ENCODE peak calls at places on chromosomes 7 and 10, in six cellular contexts. One of them, this sample, is unnamed.

GRCh38 chr10:72834183-72834825 is 59.2 kb upstream of the OIT3 start:
- DNase-seq in IMR-90: peak
- DNase-seq in mesothelial cell of epicardium: peak
- DNase-seq in colonic mucosa: peak
- DNase-seq in HFFc6: peak
- DNase-seq in dorsolateral prefrontal cortex: no peak
- DNase-seq in this sample: no peak

GRCh38 chr10:81018898-81019890 is 481.5 kb downstream of the SH2D4B start:
- DNase-seq in IMR-90: peak
- DNase-seq in mesothelial cell of epicardium: no peak
- DNase-seq in colonic mucosa: no peak
- DNase-seq in HFFc6: peak
- DNase-seq in dorsolateral prefrontal cortex: no peak
- DNase-seq in this sample: no peak

GRCh38 chr7:45642044-45642443 is 67.9 kb downstream of the ADCY1 start:
- DNase-seq in IMR-90: no peak
- DNase-seq in mesothelial cell of epicardium: no peak
- DNase-seq in colonic mucosa: no peak
- DNase-seq in HFFc6: no peak
- DNase-seq in dorsolateral prefrontal cortex: no peak
- DNase-seq in this sample: no peak

GRCh38 chr10:131644864-131645658 is 255.7 kb upstream of the PPP2R2D start:
- DNase-seq in IMR-90: no peak
- DNase-seq in mesothelial cell of epicardium: no peak
- DNase-seq in colonic mucosa: no peak
- DNase-seq in HFFc6: no peak
- DNase-seq in dorsolateral prefrontal cortex: no peak
- DNase-seq in this sample: no peak

GRCh38 chr10:93060887-93061593 is 442 bp downstream of the CYP26C1 start:
- DNase-seq in IMR-90: no peak
- DNase-seq in mesothelial cell of epicardium: no peak
- DNase-seq in colonic mucosa: no peak
- DNase-seq in HFFc6: no peak
- DNase-seq in dorsolateral prefrontal cortex: no peak
- DNase-seq in this sample: no peak

GRCh38 chr7:80719261-80719660 is 80.8 kb downstream of the CD36 start:
- DNase-seq in IMR-90: peak
- DNase-seq in mesothelial cell of epicardium: no peak
- DNase-seq in colonic mucosa: no peak
- DNase-seq in HFFc6: peak
- DNase-seq in dorsolateral prefrontal cortex: no peak
- DNase-seq in this sample: no peak

GRCh38 chr7:44693641-44694313 is 54.9 kb upstream of the ZMIZ2 start:
- DNase-seq in IMR-90: peak
- DNase-seq in mesothelial cell of epicardium: no peak
- DNase-seq in colonic mucosa: no peak
- DNase-seq in HFFc6: peak
- DNase-seq in dorsolateral prefrontal cortex: no peak
- DNase-seq in this sample: no peak

GRCh38 chr10:62559481-62560206 is 185.5 kb downstream of the ZNF365 start:
- DNase-seq in IMR-90: no peak
- DNase-seq in mesothelial cell of epicardium: no peak
- DNase-seq in colonic mucosa: no peak
- DNase-seq in HFFc6: no peak
- DNase-seq in dorsolateral prefrontal cortex: no peak
- DNase-seq in this sample: no peak

GRCh38 chr10:76432274-76433012 is 1001.0 kb downstream of the LRMDA start:
- DNase-seq in IMR-90: peak
- DNase-seq in mesothelial cell of epicardium: no peak
- DNase-seq in colonic mucosa: no peak
- DNase-seq in HFFc6: peak
- DNase-seq in dorsolateral prefrontal cortex: no peak
- DNase-seq in this sample: no peak

GRCh38 chr7:31105256-31105950 is 53.3 kb downstream of the ADCYAP1R1 start:
- DNase-seq in IMR-90: no peak
- DNase-seq in mesothelial cell of epicardium: peak
- DNase-seq in colonic mucosa: no peak
- DNase-seq in HFFc6: no peak
- DNase-seq in dorsolateral prefrontal cortex: no peak
- DNase-seq in this sample: peak

GRCh38 chr7:121204537-121204936 is 124.3 kb upstream of the WNT16 start:
- DNase-seq in IMR-90: peak
- DNase-seq in mesothelial cell of epicardium: no peak
- DNase-seq in colonic mucosa: no peak
- DNase-seq in HFFc6: peak
- DNase-seq in dorsolateral prefrontal cortex: no peak
- DNase-seq in this sample: no peak

GRCh38 chr7:116524609-116525297 is at the start of gene CAV1:
- DNase-seq in IMR-90: peak
- DNase-seq in mesothelial cell of epicardium: peak
- DNase-seq in colonic mucosa: peak
- DNase-seq in HFFc6: peak
- DNase-seq in dorsolateral prefrontal cortex: peak
- DNase-seq in this sample: no peak

GRCh38 chr7:102146989-102147388 is 139.7 kb upstream of the SH2B2 start:
- DNase-seq in IMR-90: peak
- DNase-seq in mesothelial cell of epicardium: no peak
- DNase-seq in colonic mucosa: no peak
- DNase-seq in HFFc6: no peak
- DNase-seq in dorsolateral prefrontal cortex: no peak
- DNase-seq in this sample: no peak

GRCh38 chr7:98202367-98203195 is 8.7 kb upstream of the BHLHA15 start:
- DNase-seq in IMR-90: no peak
- DNase-seq in mesothelial cell of epicardium: peak
- DNase-seq in colonic mucosa: no peak
- DNase-seq in HFFc6: no peak
- DNase-seq in dorsolateral prefrontal cortex: no peak
- DNase-seq in this sample: no peak

GRCh38 chr10:17177014-17177413 is 24.5 kb downstream of the TRDMT1 start:
- DNase-seq in IMR-90: no peak
- DNase-seq in mesothelial cell of epicardium: no peak
- DNase-seq in colonic mucosa: no peak
- DNase-seq in HFFc6: no peak
- DNase-seq in dorsolateral prefrontal cortex: no peak
- DNase-seq in this sample: no peak

GRCh38 chr7:127833641-127834040 is 181.6 kb downstream of the SND1 start:
- DNase-seq in IMR-90: peak
- DNase-seq in mesothelial cell of epicardium: no peak
- DNase-seq in colonic mucosa: no peak
- DNase-seq in HFFc6: no peak
- DNase-seq in dorsolateral prefrontal cortex: no peak
- DNase-seq in this sample: no peak

GRCh38 chr7:2530076-2530967 is 10.7 kb downstream of the LFNG start:
- DNase-seq in IMR-90: no peak
- DNase-seq in mesothelial cell of epicardium: no peak
- DNase-seq in colonic mucosa: peak
- DNase-seq in HFFc6: no peak
- DNase-seq in dorsolateral prefrontal cortex: no peak
- DNase-seq in this sample: no peak

GRCh38 chr7:144671429-144671828 is 164.4 kb downstream of the TPK1 start:
- DNase-seq in IMR-90: no peak
- DNase-seq in mesothelial cell of epicardium: no peak
- DNase-seq in colonic mucosa: no peak
- DNase-seq in HFFc6: no peak
- DNase-seq in dorsolateral prefrontal cortex: no peak
- DNase-seq in this sample: no peak

GRCh38 chr10:110335314-110336064 is 30.8 kb upstream of the SMNDC1 start:
- DNase-seq in IMR-90: no peak
- DNase-seq in mesothelial cell of epicardium: no peak
- DNase-seq in colonic mucosa: no peak
- DNase-seq in HFFc6: no peak
- DNase-seq in dorsolateral prefrontal cortex: no peak
- DNase-seq in this sample: no peak

GRCh38 chr10:842795-843194 is 88.7 kb downstream of the LARP4B start:
- DNase-seq in IMR-90: no peak
- DNase-seq in mesothelial cell of epicardium: no peak
- DNase-seq in colonic mucosa: no peak
- DNase-seq in HFFc6: no peak
- DNase-seq in dorsolateral prefrontal cortex: no peak
- DNase-seq in this sample: no peak

GRCh38 chr7:152095771-152096170 is 70.3 kb downstream of the GALNT11 start:
- DNase-seq in IMR-90: no peak
- DNase-seq in mesothelial cell of epicardium: no peak
- DNase-seq in colonic mucosa: no peak
- DNase-seq in HFFc6: no peak
- DNase-seq in dorsolateral prefrontal cortex: no peak
- DNase-seq in this sample: no peak

GRCh38 chr7:152292897-152293296 is 142.9 kb downstream of the KMT2C start:
- DNase-seq in IMR-90: no peak
- DNase-seq in mesothelial cell of epicardium: no peak
- DNase-seq in colonic mucosa: no peak
- DNase-seq in HFFc6: no peak
- DNase-seq in dorsolateral prefrontal cortex: no peak
- DNase-seq in this sample: no peak

GRCh38 chr10:46285300-46285699 is 1.5 kb upstream of the ANTXRL start:
- DNase-seq in IMR-90: no peak
- DNase-seq in mesothelial cell of epicardium: no peak
- DNase-seq in colonic mucosa: no peak
- DNase-seq in HFFc6: no peak
- DNase-seq in dorsolateral prefrontal cortex: no peak
- DNase-seq in this sample: no peak

GRCh38 chr10:108801220-108801619 is 1122.1 kb downstream of the XPNPEP1 start:
- DNase-seq in IMR-90: no peak
- DNase-seq in mesothelial cell of epicardium: no peak
- DNase-seq in colonic mucosa: no peak
- DNase-seq in HFFc6: no peak
- DNase-seq in dorsolateral prefrontal cortex: no peak
- DNase-seq in this sample: no peak

GRCh38 chr7:40810274-40810673 is 675.5 kb downstream of the SUGCT start:
- DNase-seq in IMR-90: no peak
- DNase-seq in mesothelial cell of epicardium: no peak
- DNase-seq in colonic mucosa: no peak
- DNase-seq in HFFc6: peak
- DNase-seq in dorsolateral prefrontal cortex: no peak
- DNase-seq in this sample: no peak
- TF ChIP-seq CTCF in IMR-90: no peak
- TF ChIP-seq CTCF in mesothelial cell of epicardium: no peak
- TF ChIP-seq CTCF in colonic mucosa: no peak
- TF ChIP-seq CTCF in HFFc6: no peak
- TF ChIP-seq CTCF in dorsolateral prefrontal cortex: no peak
- TF ChIP-seq CTCF in this sample: no peak

DNA sequence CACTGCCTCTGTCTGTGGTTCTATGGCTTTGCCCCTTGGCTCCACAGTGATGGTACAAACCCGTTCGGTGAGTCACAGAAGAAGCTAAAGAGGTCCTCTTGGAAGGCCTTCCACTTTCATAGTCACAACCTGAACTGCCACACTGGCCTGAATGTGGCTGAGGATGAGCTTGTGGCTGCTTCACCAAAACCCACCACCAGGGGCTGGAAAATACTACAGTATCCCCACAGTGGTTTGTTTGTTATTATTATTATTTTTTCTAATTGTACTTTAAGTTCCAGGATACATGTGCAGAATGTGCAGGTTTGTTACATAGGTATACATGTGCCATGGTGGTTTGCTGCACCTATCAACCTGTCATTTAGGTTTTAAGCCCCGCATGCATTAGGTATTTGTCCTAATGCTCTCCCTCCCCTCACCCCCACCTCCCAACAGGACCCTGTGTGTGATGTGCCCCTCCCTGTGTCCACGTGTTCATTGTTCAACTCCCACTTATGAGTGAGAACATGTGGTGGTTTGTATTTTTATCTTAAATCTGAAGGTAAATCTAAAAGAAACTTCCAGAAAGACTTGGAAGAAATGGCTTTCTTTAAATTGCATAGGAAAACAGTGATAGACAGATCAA is 160.8 kb upstream of the NPSR1 start:
- DNase-seq in IMR-90: no peak
- DNase-seq in mesothelial cell of epicardium: no peak
- DNase-seq in colonic mucosa: no peak
- DNase-seq in HFFc6: no peak
- DNase-seq in dorsolateral prefrontal cortex: no peak
- DNase-seq in this sample: no peak
- TF ChIP-seq CTCF in IMR-90: no peak
- TF ChIP-seq CTCF in mesothelial cell of epicardium: peak
- TF ChIP-seq CTCF in colonic mucosa: no peak
- TF ChIP-seq CTCF in HFFc6: peak
- TF ChIP-seq CTCF in dorsolateral prefrontal cortex: no peak
- TF ChIP-seq CTCF in this sample: peak

GRCh38 chr7:158415316-158415715 is 172.3 kb downstream of the PTPRN2 start:
- DNase-seq in IMR-90: no peak
- DNase-seq in mesothelial cell of epicardium: no peak
- DNase-seq in colonic mucosa: no peak
- DNase-seq in HFFc6: no peak
- DNase-seq in dorsolateral prefrontal cortex: no peak
- DNase-seq in this sample: no peak

GRCh38 chr7:158411232-158411950 is 176.2 kb downstream of the PTPRN2 start:
- DNase-seq in IMR-90: no peak
- DNase-seq in mesothelial cell of epicardium: no peak
- DNase-seq in colonic mucosa: no peak
- DNase-seq in HFFc6: no peak
- DNase-seq in dorsolateral prefrontal cortex: no peak
- DNase-seq in this sample: no peak

GRCh38 chr7:158410720-158411119 is 176.9 kb downstream of the PTPRN2 start:
- DNase-seq in IMR-90: no peak
- DNase-seq in mesothelial cell of epicardium: no peak
- DNase-seq in colonic mucosa: no peak
- DNase-seq in HFFc6: no peak
- DNase-seq in dorsolateral prefrontal cortex: no peak
- DNase-seq in this sample: no peak

GRCh38 chr7:158416283-158416933 is 171.2 kb downstream of the PTPRN2 start:
- DNase-seq in IMR-90: no peak
- DNase-seq in mesothelial cell of epicardium: no peak
- DNase-seq in colonic mucosa: no peak
- DNase-seq in HFFc6: no peak
- DNase-seq in dorsolateral prefrontal cortex: no peak
- DNase-seq in this sample: no peak

GRCh38 chr7:158413962-158414961 is 173.4 kb downstream of the PTPRN2 start:
- DNase-seq in IMR-90: no peak
- DNase-seq in mesothelial cell of epicardium: no peak
- DNase-seq in colonic mucosa: no peak
- DNase-seq in HFFc6: peak
- DNase-seq in dorsolateral prefrontal cortex: peak
- DNase-seq in this sample: no peak
- TF ChIP-seq CTCF in IMR-90: no peak
- TF ChIP-seq CTCF in mesothelial cell of epicardium: no peak
- TF ChIP-seq CTCF in colonic mucosa: no peak
- TF ChIP-seq CTCF in HFFc6: no peak
- TF ChIP-seq CTCF in dorsolateral prefrontal cortex: no peak
- TF ChIP-seq CTCF in this sample: peak

DNA sequence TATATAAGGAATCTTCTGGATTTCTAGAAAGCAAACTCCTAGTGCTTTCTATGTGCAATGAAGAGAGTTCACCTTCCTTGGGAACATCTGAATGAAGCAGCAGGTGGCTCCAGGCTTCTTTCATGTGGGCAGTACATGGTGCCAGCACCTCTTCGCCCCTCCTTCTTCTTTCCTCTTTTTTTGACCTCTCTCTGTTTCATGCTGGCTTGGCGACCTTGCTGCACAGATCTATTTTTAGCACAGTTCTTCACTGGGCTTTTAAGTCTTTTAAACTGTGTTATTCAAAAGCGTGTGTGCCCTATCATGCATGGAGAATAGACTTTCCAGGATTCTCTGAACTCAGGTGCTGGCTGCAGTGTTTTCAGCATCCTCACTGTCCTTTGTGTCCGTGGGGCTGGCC is 400.3 kb upstream of the PRKCQ start:
- DNase-seq in IMR-90: no peak
- DNase-seq in mesothelial cell of epicardium: no peak
- DNase-seq in colonic mucosa: no peak
- DNase-seq in HFFc6: no peak
- DNase-seq in dorsolateral prefrontal cortex: no peak
- DNase-seq in this sample: no peak
- TF ChIP-seq CTCF in IMR-90: no peak
- TF ChIP-seq CTCF in mesothelial cell of epicardium: no peak
- TF ChIP-seq CTCF in colonic mucosa: no peak
- TF ChIP-seq CTCF in HFFc6: no peak
- TF ChIP-seq CTCF in dorsolateral prefrontal cortex: no peak
- TF ChIP-seq CTCF in this sample: no peak

This sample was measured in type B pancreatic cell.